ENCODE peak calls at places on chromosomes 2 and 18, in seven cellular contexts. Y is stomach, P is A549, G is lower leg skin, R is heart left ventricle, K is breast epithelium, B is transverse colon. H is an unnamed sample.

GRCh38 chr2:218798767-218799504 is 17.0 kb downstream of the CYP27A1 start:
- DNase-seq in B (no peak), P (no peak), G (peak), Y (peak), R (no peak), K (no peak), H (no peak)

GRCh38 chr2:9644603-9645002 is 13.8 kb upstream of the YWHAQ start:
- DNase-seq in R (no peak), K (no peak), B (no peak), P (no peak), G (peak), Y (no peak), H (no peak)

GRCh38 chr18:48580782-48581181 is 42.0 kb downstream of the CTIF start:
- DNase-seq in B (no peak), R (no peak), Y (no peak), P (no peak), K (no peak), G (peak), H (no peak)

GRCh38 chr2:128425731-128426620 is 107.3 kb upstream of the HS6ST1 start:
- DNase-seq in B (no peak), Y (no peak), R (peak), P (no peak), K (peak), G (peak), H (no peak)

GRCh38 chr2:108909275-108909823 is 79.7 kb downstream of the EDAR start:
- DNase-seq in Y (no peak), R (no peak), P (no peak), B (no peak), G (peak), K (no peak), H (no peak)

GRCh38 chr18:63320690-63321265 is 1.2 kb upstream of the BCL2 start:
- DNase-seq in Y (peak), B (peak), P (no peak), K (peak), R (peak), G (peak), H (peak)

GRCh38 chr2:168114619-168115018 is 132.8 kb downstream of the STK39 start:
- DNase-seq in Y (no peak), P (no peak), R (peak), B (no peak), G (no peak), K (no peak), H (peak)

GRCh38 chr18:52288403-52289004 is 51.5 kb upstream of the DCC start:
- DNase-seq in R (no peak), K (no peak), P (no peak), B (peak), G (no peak), Y (peak), H (no peak)

GRCh38 chr2:226581004-226581403 is 218.6 kb downstream of the IRS1 start:
- DNase-seq in K (no peak), G (no peak), R (no peak), B (peak), Y (no peak), P (no peak), H (no peak)

GRCh38 chr2:86787701-86788100 is 3.0 kb downstream of the CD8A start:
- DNase-seq in B (no peak), Y (no peak), G (no peak), R (peak), P (no peak), K (no peak), H (no peak)

GRCh38 chr2:235970204-235971040 is 197.8 kb downstream of the GBX2 start:
- DNase-seq in P (no peak), B (no peak), R (no peak), G (peak), K (no peak), Y (no peak), H (no peak)

GRCh38 chr2:130874512-130874911 is 37.8 kb downstream of the ARHGEF4 start:
- DNase-seq in K (no peak), R (no peak), B (no peak), Y (no peak), G (no peak), P (no peak), H (no peak)

GRCh38 chr2:205706769-205707375 is 24.6 kb downstream of the NRP2 start:
- DNase-seq in R (peak), B (peak), K (no peak), G (peak), Y (no peak), P (no peak), H (no peak)

GRCh38 chr2:28164280-28164801 is 228.3 kb upstream of the FOSL2 start:
- DNase-seq in B (no peak), P (no peak), R (peak), Y (no peak), G (no peak), K (no peak), H (peak)

GRCh38 chr2:61535449-61535848 is 2.7 kb downstream of the XPO1 start:
- DNase-seq in Y (no peak), P (no peak), K (no peak), B (no peak), R (no peak), G (no peak), H (no peak)

GRCh38 chr2:6977095-6977777 is 60.0 kb downstream of the RNF144A start:
- DNase-seq in P (no peak), K (no peak), G (no peak), B (peak), Y (peak), R (peak), H (peak)

GRCh38 chr2:75751360-75751759 is 40.6 kb upstream of the GCFC2 start:
- DNase-seq in B (no peak), K (no peak), R (no peak), G (no peak), Y (no peak), P (no peak), H (no peak)

GRCh38 chr2:119175517-119175916 is 17.0 kb upstream of the C1QL2 start:
- DNase-seq in K (no peak), R (no peak), B (no peak), G (no peak), P (no peak), Y (no peak), H (no peak)

DNA sequence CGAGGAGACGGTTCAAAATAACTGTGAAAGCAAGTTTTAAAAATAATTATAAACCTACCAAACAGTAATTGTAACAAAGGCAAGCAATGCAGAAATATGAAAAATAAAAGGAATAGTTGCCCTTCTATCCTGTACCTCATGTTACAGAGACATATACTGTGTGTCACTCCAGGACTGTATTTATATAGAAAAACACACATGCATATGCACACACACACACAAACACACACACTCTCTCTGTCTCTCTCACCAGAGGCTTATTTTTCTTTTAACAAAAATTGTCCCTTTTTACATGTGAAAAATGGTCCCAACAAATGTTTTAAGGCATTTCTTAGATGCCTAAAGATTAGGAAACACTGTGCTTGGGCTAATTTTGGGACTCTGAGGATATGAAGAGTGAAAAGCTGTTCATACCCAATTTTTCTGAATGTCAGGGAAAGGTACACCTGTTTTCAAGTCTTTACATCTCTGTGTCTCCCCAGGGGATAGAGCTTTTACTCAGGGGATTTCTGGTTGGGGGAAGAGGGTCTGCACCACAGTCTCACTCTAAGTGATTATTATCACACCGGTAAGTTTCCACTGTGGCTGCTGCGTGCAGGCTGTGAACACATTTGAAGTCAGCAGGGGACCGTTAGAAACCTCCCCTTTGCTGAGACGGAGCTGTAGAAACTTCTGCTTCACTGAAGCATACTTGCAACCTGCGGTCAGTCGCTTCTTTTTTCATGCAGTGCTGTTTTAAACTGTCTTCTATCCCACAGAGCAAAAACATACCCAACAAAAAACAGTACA is 51.4 kb upstream of the SPAG16 start:
- DNase-seq in P (no peak), R (no peak), K (no peak), B (no peak), Y (no peak), G (no peak), H (no peak)
- TF ChIP-seq POLR2A in P (no peak), R (no peak), K (no peak), B (no peak), Y (no peak), G (no peak), H (no peak)

GRCh38 chr2:85409719-85410583 is at the start of gene CAPG:
- DNase-seq in P (no peak), B (peak), G (peak), Y (peak), K (peak), R (peak), H (peak)
- H3K4me3 ChIP-seq in P (no peak), B (peak), G (no peak), Y (peak), K (peak), R (no peak), H (no peak)

DNA sequence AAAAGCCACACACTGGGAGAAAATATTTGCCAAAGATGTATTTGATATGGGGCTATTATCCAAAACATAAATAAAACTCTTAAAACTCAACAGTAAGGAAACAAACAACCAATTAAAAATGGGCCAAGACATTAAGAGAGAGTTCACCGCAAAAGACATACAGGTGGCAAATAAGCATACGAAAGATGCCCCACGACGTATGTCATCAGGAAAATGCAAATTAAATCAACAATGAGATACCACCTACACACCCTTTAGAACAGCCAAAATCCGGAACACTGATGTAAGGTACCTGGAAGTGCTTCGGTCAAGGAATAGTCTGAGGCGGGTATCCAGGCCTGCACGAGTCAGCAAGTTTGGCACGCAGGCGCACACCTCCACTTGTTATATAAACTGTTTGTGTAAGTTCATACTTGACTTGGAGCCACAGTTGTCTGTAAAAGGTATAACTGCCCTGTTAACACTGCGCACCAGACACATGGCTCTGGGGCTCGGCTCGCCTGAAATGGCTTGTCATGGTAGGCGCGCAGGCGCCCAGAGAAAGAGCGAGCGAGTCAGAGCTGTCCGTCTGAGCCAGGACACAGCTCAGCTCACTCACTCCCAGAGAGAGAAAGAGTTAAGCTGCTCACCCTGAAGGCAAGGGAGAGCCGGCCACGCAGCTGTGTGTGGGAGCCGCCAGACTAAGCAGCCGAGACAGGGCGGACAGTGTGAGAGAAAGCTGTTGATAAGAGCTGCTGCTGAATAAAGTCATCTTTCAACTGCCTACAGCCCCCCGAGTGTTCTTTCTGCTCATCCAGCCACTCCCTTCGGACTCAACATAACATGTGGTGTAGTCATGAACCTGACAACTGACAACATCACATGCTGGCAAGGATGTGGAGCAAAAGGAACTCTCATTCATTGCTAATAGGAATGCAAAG is 87.3 kb downstream of the HNRNPLL start:
- DNase-seq in K (peak), R (peak), P (no peak), Y (peak), B (peak), G (peak), H (peak)
- TF ChIP-seq POLR2A in K (no peak), R (no peak), P (no peak), Y (no peak), B (no peak), G (no peak), H (peak)

DNA sequence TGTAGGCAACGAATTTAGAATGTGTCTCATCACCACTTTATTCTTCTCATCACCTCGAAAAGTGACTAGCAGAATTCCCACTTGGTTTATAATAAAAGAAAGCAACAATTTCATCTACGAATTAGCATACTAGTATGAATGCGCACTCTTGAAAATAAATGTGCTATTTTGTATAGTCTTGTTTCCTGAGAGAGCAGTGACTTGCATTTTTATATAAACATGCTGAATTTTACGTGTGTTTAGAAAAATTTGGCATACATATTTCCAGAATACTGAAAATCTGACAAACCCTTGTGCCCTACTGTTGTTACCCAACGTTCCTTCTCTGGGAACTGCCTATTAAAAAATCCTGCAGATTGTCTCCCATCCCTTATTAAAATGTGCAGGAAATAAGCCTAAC is 786.8 kb downstream of the TSN start:
- DNase-seq in Y (no peak), G (no peak), P (no peak), K (no peak), B (no peak), R (no peak), H (no peak)
- H3K4me3 ChIP-seq in Y (no peak), G (no peak), P (no peak), K (no peak), B (no peak), R (no peak), H (no peak)

DNA sequence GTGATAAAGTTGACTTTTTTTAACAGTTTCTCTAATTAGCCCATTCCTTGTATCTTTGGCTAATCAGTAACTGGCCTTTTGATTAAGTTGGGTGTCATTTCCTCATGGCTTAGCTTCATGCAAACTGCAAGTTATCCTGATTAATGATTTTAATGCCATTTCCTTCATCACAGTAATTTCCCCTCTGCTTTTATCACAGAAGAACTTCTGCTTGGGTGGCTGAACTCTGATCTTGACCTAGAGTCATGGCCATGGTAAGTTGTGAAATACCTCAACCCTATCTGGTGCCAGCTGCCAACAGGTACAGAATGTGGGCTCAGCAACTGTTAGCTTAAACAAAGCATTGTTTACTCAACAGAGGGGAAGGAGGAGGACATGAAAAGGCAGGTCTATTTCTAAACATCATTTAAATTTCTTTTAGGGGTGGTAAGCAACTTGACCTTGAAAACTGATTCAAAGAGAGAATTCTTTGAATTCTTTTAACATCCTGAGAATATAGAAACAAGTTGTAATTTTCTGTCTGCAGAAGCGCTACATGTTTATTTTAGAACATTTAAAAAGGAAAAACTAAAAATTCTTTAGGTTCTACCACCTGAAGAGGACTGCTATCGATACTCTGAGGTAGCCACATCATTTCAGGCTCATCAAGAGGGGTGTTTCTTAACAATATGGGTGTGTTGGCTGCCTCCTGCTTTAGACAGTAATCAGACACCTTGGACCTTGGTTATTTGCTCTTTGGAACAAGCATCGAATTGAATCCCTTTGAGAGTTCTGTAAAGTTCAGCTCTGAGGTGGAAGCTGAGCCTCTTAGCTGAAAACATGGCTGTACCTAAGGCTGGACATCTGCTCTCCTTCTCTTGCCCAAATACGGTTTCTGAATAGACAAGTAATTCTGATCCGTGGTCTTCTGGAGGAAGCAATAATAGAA is 39.7 kb downstream of the ANXA4 start:
- DNase-seq in R (no peak), K (no peak), B (peak), G (no peak), P (peak), Y (peak), H (no peak)
- TF ChIP-seq POLR2A in R (no peak), K (no peak), B (no peak), G (no peak), P (no peak), Y (no peak), H (no peak)

GRCh38 chr2:8277921-8278571 is 403.8 kb upstream of the ID2 start:
- DNase-seq in G (no peak), B (no peak), P (no peak), R (no peak), Y (no peak), K (no peak), H (no peak)
- H3K4me3 ChIP-seq in G (no peak), B (no peak), P (no peak), R (no peak), Y (no peak), K (no peak), H (no peak)

GRCh38 chr2:148645135-148645924 is 779 bp downstream of the EPC2 start:
- DNase-seq in P (peak), R (peak), G (peak), B (peak), Y (peak), K (peak), H (peak)
- TF ChIP-seq POLR2A in P (peak), R (no peak), G (no peak), B (peak), Y (no peak), K (no peak), H (no peak)

GRCh38 chr2:200810252-200810650 is 1.5 kb upstream of the BZW1 start:
- DNase-seq in P (peak), K (no peak), B (no peak), G (no peak), R (peak), Y (peak), H (no peak)
- H3K4me3 ChIP-seq in P (peak), K (peak), B (peak), G (no peak), R (peak), Y (no peak), H (no peak)

H was measured in gastrocnemius medialis.